ENCODE peak calls at places on chromosomes 4 and X, in ten cellular contexts. One of them, this sample, is unnamed.
A peak's percentile ranks its signal among the peaks of the same experiment; 100 is the strongest.

GRCh38 chr4:73615613-73616012 is 4.6 kb downstream of the RASSF6 start:
- DNase-seq in IMR-90: no peak
- DNase-seq in foreskin fibroblast: no peak
- DNase-seq in lower lobe of right lung: no peak
- DNase-seq in CD4-positive, alpha-beta T cell: no peak
- DNase-seq in thoracic aorta: no peak
- DNase-seq in heart right ventricle: no peak
- DNase-seq in neural crest cell: no peak
- DNase-seq in CD8-positive, alpha-beta T cell: no peak
- DNase-seq in GM23338: peak; percentile 87
- DNase-seq in this sample: no peak

GRCh38 chrX:16786791-16787735 is 797 bp downstream of the TXLNG start:
- DNase-seq in IMR-90: no peak
- DNase-seq in foreskin fibroblast: peak; percentile 21
- DNase-seq in lower lobe of right lung: peak; percentile 47
- DNase-seq in CD4-positive, alpha-beta T cell: peak; percentile 9
- DNase-seq in thoracic aorta: no peak
- DNase-seq in heart right ventricle: peak; percentile 18
- DNase-seq in neural crest cell: no peak
- DNase-seq in CD8-positive, alpha-beta T cell: peak; percentile 5
- DNase-seq in GM23338: peak; percentile 33
- DNase-seq in this sample: no peak

GRCh38 chrX:150569155-150569477 is 695 bp downstream of the MTM1 start:
- DNase-seq in IMR-90: peak; percentile 43
- DNase-seq in foreskin fibroblast: no peak
- DNase-seq in lower lobe of right lung: peak; percentile 69
- DNase-seq in CD4-positive, alpha-beta T cell: peak; percentile 28
- DNase-seq in thoracic aorta: no peak
- DNase-seq in heart right ventricle: peak; percentile 33
- DNase-seq in neural crest cell: no peak
- DNase-seq in CD8-positive, alpha-beta T cell: peak; percentile 4
- DNase-seq in GM23338: no peak
- DNase-seq in this sample: peak; percentile 47

GRCh38 chr4:37735578-37735977 is 49.4 kb upstream of the RELL1 start:
- DNase-seq in IMR-90: no peak
- DNase-seq in foreskin fibroblast: no peak
- DNase-seq in lower lobe of right lung: no peak
- DNase-seq in CD4-positive, alpha-beta T cell: no peak
- DNase-seq in thoracic aorta: no peak
- DNase-seq in heart right ventricle: no peak
- DNase-seq in neural crest cell: no peak
- DNase-seq in CD8-positive, alpha-beta T cell: no peak
- DNase-seq in GM23338: no peak
- DNase-seq in this sample: no peak

GRCh38 chr4:181350578-181351420 is 892.4 kb upstream of the TENM3 start:
- DNase-seq in IMR-90: no peak
- DNase-seq in foreskin fibroblast: no peak
- DNase-seq in lower lobe of right lung: no peak
- DNase-seq in CD4-positive, alpha-beta T cell: no peak
- DNase-seq in thoracic aorta: no peak
- DNase-seq in heart right ventricle: no peak
- DNase-seq in neural crest cell: peak; percentile 8
- DNase-seq in CD8-positive, alpha-beta T cell: no peak
- DNase-seq in GM23338: peak; percentile 64
- DNase-seq in this sample: no peak

GRCh38 chrX:7515681-7516413 is 327.1 kb upstream of the VCX start:
- DNase-seq in IMR-90: no peak
- DNase-seq in foreskin fibroblast: peak; percentile 64
- DNase-seq in lower lobe of right lung: no peak
- DNase-seq in CD4-positive, alpha-beta T cell: no peak
- DNase-seq in thoracic aorta: no peak
- DNase-seq in heart right ventricle: no peak
- DNase-seq in neural crest cell: no peak
- DNase-seq in CD8-positive, alpha-beta T cell: no peak
- DNase-seq in GM23338: peak; percentile 1
- DNase-seq in this sample: no peak

GRCh38 chr4:3868146-3868840 is 102.1 kb downstream of the ADRA2C start:
- DNase-seq in IMR-90: peak; percentile 20
- DNase-seq in foreskin fibroblast: peak; percentile 17
- DNase-seq in lower lobe of right lung: no peak
- DNase-seq in CD4-positive, alpha-beta T cell: no peak
- DNase-seq in thoracic aorta: no peak
- DNase-seq in heart right ventricle: no peak
- DNase-seq in neural crest cell: no peak
- DNase-seq in CD8-positive, alpha-beta T cell: no peak
- DNase-seq in GM23338: peak; percentile 81
- DNase-seq in this sample: no peak

GRCh38 chr4:3263053-3263958 is 14.3 kb downstream of the MSANTD1 start:
- DNase-seq in IMR-90: no peak
- DNase-seq in foreskin fibroblast: no peak
- DNase-seq in lower lobe of right lung: no peak
- DNase-seq in CD4-positive, alpha-beta T cell: no peak
- DNase-seq in thoracic aorta: no peak
- DNase-seq in heart right ventricle: no peak
- DNase-seq in neural crest cell: no peak
- DNase-seq in CD8-positive, alpha-beta T cell: no peak
- DNase-seq in GM23338: no peak
- DNase-seq in this sample: no peak

GRCh38 chr4:184899261-184900134 is 73.7 kb upstream of the ACSL1 start:
- DNase-seq in IMR-90: peak; percentile 8
- DNase-seq in foreskin fibroblast: no peak
- DNase-seq in lower lobe of right lung: peak; percentile 83
- DNase-seq in CD4-positive, alpha-beta T cell: no peak
- DNase-seq in thoracic aorta: no peak
- DNase-seq in heart right ventricle: no peak
- DNase-seq in neural crest cell: no peak
- DNase-seq in CD8-positive, alpha-beta T cell: no peak
- DNase-seq in GM23338: no peak
- DNase-seq in this sample: no peak

GRCh38 chr4:81631958-81632439 is 160.3 kb upstream of the RASGEF1B start:
- DNase-seq in IMR-90: peak; percentile 43
- DNase-seq in foreskin fibroblast: peak; percentile 86
- DNase-seq in lower lobe of right lung: peak; percentile 49
- DNase-seq in CD4-positive, alpha-beta T cell: no peak
- DNase-seq in thoracic aorta: no peak
- DNase-seq in heart right ventricle: no peak
- DNase-seq in neural crest cell: no peak
- DNase-seq in CD8-positive, alpha-beta T cell: no peak
- DNase-seq in GM23338: no peak
- DNase-seq in this sample: no peak

GRCh38 chrX:41468647-41469323 is 21.6 kb downstream of the NYX start:
- DNase-seq in IMR-90: peak; percentile 22
- DNase-seq in foreskin fibroblast: peak; percentile 41
- DNase-seq in lower lobe of right lung: no peak
- DNase-seq in CD4-positive, alpha-beta T cell: no peak
- DNase-seq in thoracic aorta: no peak
- DNase-seq in heart right ventricle: no peak
- DNase-seq in neural crest cell: no peak
- DNase-seq in CD8-positive, alpha-beta T cell: no peak
- DNase-seq in GM23338: no peak
- DNase-seq in this sample: no peak

GRCh38 chr4:164997941-164998340 is 20.5 kb upstream of the TRIM61 start:
- DNase-seq in IMR-90: no peak
- DNase-seq in foreskin fibroblast: no peak
- DNase-seq in lower lobe of right lung: no peak
- DNase-seq in CD4-positive, alpha-beta T cell: no peak
- DNase-seq in thoracic aorta: no peak
- DNase-seq in heart right ventricle: no peak
- DNase-seq in neural crest cell: no peak
- DNase-seq in CD8-positive, alpha-beta T cell: no peak
- DNase-seq in GM23338: no peak
- DNase-seq in this sample: no peak

GRCh38 chr4:39205476-39205875 is 23.1 kb downstream of the WDR19 start:
- DNase-seq in IMR-90: no peak
- DNase-seq in foreskin fibroblast: no peak
- DNase-seq in lower lobe of right lung: no peak
- DNase-seq in CD4-positive, alpha-beta T cell: no peak
- DNase-seq in thoracic aorta: no peak
- DNase-seq in heart right ventricle: no peak
- DNase-seq in neural crest cell: no peak
- DNase-seq in CD8-positive, alpha-beta T cell: no peak
- DNase-seq in GM23338: no peak
- DNase-seq in this sample: no peak

GRCh38 chr4:42399393-42399792 is 2.1 kb downstream of the SHISA3 start:
- DNase-seq in IMR-90: no peak
- DNase-seq in foreskin fibroblast: no peak
- DNase-seq in lower lobe of right lung: no peak
- DNase-seq in CD4-positive, alpha-beta T cell: no peak
- DNase-seq in thoracic aorta: no peak
- DNase-seq in heart right ventricle: no peak
- DNase-seq in neural crest cell: peak; percentile 2
- DNase-seq in CD8-positive, alpha-beta T cell: no peak
- DNase-seq in GM23338: peak; percentile 38
- DNase-seq in this sample: no peak

GRCh38 chrX:154987940-154988339 is 34.6 kb downstream of the F8 start:
- DNase-seq in IMR-90: no peak
- DNase-seq in foreskin fibroblast: no peak
- DNase-seq in lower lobe of right lung: no peak
- DNase-seq in CD4-positive, alpha-beta T cell: no peak
- DNase-seq in thoracic aorta: no peak
- DNase-seq in heart right ventricle: no peak
- DNase-seq in neural crest cell: no peak
- DNase-seq in CD8-positive, alpha-beta T cell: no peak
- DNase-seq in GM23338: no peak
- DNase-seq in this sample: no peak

GRCh38 chrX:115053223-115053622 is 35.8 kb upstream of the IL13RA2 start:
- DNase-seq in IMR-90: no peak
- DNase-seq in foreskin fibroblast: no peak
- DNase-seq in lower lobe of right lung: no peak
- DNase-seq in CD4-positive, alpha-beta T cell: no peak
- DNase-seq in thoracic aorta: no peak
- DNase-seq in heart right ventricle: no peak
- DNase-seq in neural crest cell: no peak
- DNase-seq in CD8-positive, alpha-beta T cell: no peak
- DNase-seq in GM23338: no peak
- DNase-seq in this sample: no peak

GRCh38 chrX:123964155-123964554 is 2.6 kb downstream of the STAG2 start:
- DNase-seq in IMR-90: peak; percentile 43
- DNase-seq in foreskin fibroblast: no peak
- DNase-seq in lower lobe of right lung: no peak
- DNase-seq in CD4-positive, alpha-beta T cell: no peak
- DNase-seq in thoracic aorta: no peak
- DNase-seq in heart right ventricle: no peak
- DNase-seq in neural crest cell: no peak
- DNase-seq in CD8-positive, alpha-beta T cell: no peak
- DNase-seq in GM23338: no peak
- DNase-seq in this sample: no peak

GRCh38 chr4:159191989-159192388 is 89.1 kb downstream of the RAPGEF2 start:
- DNase-seq in IMR-90: peak; percentile 85
- DNase-seq in foreskin fibroblast: peak; percentile 34
- DNase-seq in lower lobe of right lung: no peak
- DNase-seq in CD4-positive, alpha-beta T cell: no peak
- DNase-seq in thoracic aorta: no peak
- DNase-seq in heart right ventricle: no peak
- DNase-seq in neural crest cell: no peak
- DNase-seq in CD8-positive, alpha-beta T cell: no peak
- DNase-seq in GM23338: peak; percentile 92
- DNase-seq in this sample: no peak
- TF ChIP-seq CTCF in IMR-90: peak; percentile 57
- TF ChIP-seq CTCF in foreskin fibroblast: peak; percentile 42
- TF ChIP-seq CTCF in lower lobe of right lung: peak; percentile 28
- TF ChIP-seq CTCF in CD4-positive, alpha-beta T cell: no peak
- TF ChIP-seq CTCF in thoracic aorta: no peak
- TF ChIP-seq CTCF in heart right ventricle: peak; percentile 19
- TF ChIP-seq CTCF in neural crest cell: peak; percentile 57
- TF ChIP-seq CTCF in CD8-positive, alpha-beta T cell: no peak
- TF ChIP-seq CTCF in GM23338: peak; percentile 73
- TF ChIP-seq CTCF in this sample: peak; percentile 44

GRCh38 chrX:138298268-138298667 is 413.2 kb downstream of the FGF13 start:
- DNase-seq in IMR-90: no peak
- DNase-seq in foreskin fibroblast: no peak
- DNase-seq in lower lobe of right lung: no peak
- DNase-seq in CD4-positive, alpha-beta T cell: no peak
- DNase-seq in thoracic aorta: no peak
- DNase-seq in heart right ventricle: no peak
- DNase-seq in neural crest cell: no peak
- DNase-seq in CD8-positive, alpha-beta T cell: no peak
- DNase-seq in GM23338: no peak
- DNase-seq in this sample: no peak
- TF ChIP-seq CTCF in IMR-90: no peak
- TF ChIP-seq CTCF in foreskin fibroblast: no peak
- TF ChIP-seq CTCF in lower lobe of right lung: no peak
- TF ChIP-seq CTCF in CD4-positive, alpha-beta T cell: no peak
- TF ChIP-seq CTCF in thoracic aorta: peak; percentile 14
- TF ChIP-seq CTCF in heart right ventricle: no peak
- TF ChIP-seq CTCF in neural crest cell: no peak
- TF ChIP-seq CTCF in CD8-positive, alpha-beta T cell: no peak
- TF ChIP-seq CTCF in GM23338: no peak
- TF ChIP-seq CTCF in this sample: no peak

GRCh38 chrX:54447461-54447860 is 7.3 kb downstream of the TSR2 start:
- DNase-seq in IMR-90: no peak
- DNase-seq in foreskin fibroblast: peak; percentile 5
- DNase-seq in lower lobe of right lung: no peak
- DNase-seq in CD4-positive, alpha-beta T cell: no peak
- DNase-seq in thoracic aorta: no peak
- DNase-seq in heart right ventricle: no peak
- DNase-seq in neural crest cell: no peak
- DNase-seq in CD8-positive, alpha-beta T cell: no peak
- DNase-seq in GM23338: peak; percentile 45
- DNase-seq in this sample: no peak
- TF ChIP-seq CTCF in IMR-90: peak; percentile 11
- TF ChIP-seq CTCF in foreskin fibroblast: peak; percentile 10
- TF ChIP-seq CTCF in lower lobe of right lung: no peak
- TF ChIP-seq CTCF in CD4-positive, alpha-beta T cell: no peak
- TF ChIP-seq CTCF in thoracic aorta: no peak
- TF ChIP-seq CTCF in heart right ventricle: no peak
- TF ChIP-seq CTCF in neural crest cell: peak; percentile 36
- TF ChIP-seq CTCF in CD8-positive, alpha-beta T cell: no peak
- TF ChIP-seq CTCF in GM23338: peak; percentile 38
- TF ChIP-seq CTCF in this sample: no peak

DNA sequence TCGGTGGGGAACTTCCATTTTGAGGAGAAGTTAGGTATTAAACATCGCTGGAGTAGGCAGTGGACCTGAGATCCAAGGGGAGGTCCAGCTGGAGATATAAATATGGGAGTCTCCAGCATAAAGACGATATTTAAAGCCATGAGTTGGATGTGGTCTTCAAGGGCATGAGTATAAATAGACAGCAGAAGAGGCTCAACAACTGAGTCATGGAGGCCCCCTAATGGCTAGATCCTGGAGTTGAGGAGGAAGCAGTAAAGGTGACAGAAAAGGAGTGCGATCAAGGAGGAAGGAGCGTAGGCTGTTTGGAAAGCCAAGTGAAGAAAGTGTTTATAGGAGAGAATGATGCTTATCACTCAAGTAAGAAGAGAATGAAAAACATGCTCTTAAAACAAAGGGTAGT is 18.1 kb upstream of the APBB2 start:
- DNase-seq in IMR-90: no peak
- DNase-seq in foreskin fibroblast: no peak
- DNase-seq in lower lobe of right lung: no peak
- DNase-seq in CD4-positive, alpha-beta T cell: no peak
- DNase-seq in thoracic aorta: no peak
- DNase-seq in heart right ventricle: no peak
- DNase-seq in neural crest cell: no peak
- DNase-seq in CD8-positive, alpha-beta T cell: no peak
- DNase-seq in GM23338: peak; percentile 37
- DNase-seq in this sample: no peak
- TF ChIP-seq CTCF in IMR-90: no peak
- TF ChIP-seq CTCF in foreskin fibroblast: no peak
- TF ChIP-seq CTCF in lower lobe of right lung: peak; percentile 8
- TF ChIP-seq CTCF in CD4-positive, alpha-beta T cell: no peak
- TF ChIP-seq CTCF in thoracic aorta: no peak
- TF ChIP-seq CTCF in heart right ventricle: no peak
- TF ChIP-seq CTCF in neural crest cell: no peak
- TF ChIP-seq CTCF in CD8-positive, alpha-beta T cell: no peak
- TF ChIP-seq CTCF in GM23338: peak; percentile 37
- TF ChIP-seq CTCF in this sample: no peak

This sample was measured in CD14-positive monocyte.